ENCODE peak calls at places on chromosomes 16 and 17, in four cellular contexts. Z is heart left ventricle; N is AG10803; V is effector memory CD4-positive, alpha-beta T cell. G is an unnamed sample.

GRCh38 chr16:48829361-48829760 is 219.4 kb upstream of the N4BP1 start:
- DNase-seq in Z (no peak), N (no peak), V (no peak), G (no peak)

GRCh38 chr16:1486551-1487390 is 2.0 kb downstream of the PTX4 start:
- DNase-seq in Z (no peak), N (no peak), V (no peak), G (peak; percentile 2)

GRCh38 chr16:81699596-81699995 is 79.5 kb upstream of the PLCG2 start:
- DNase-seq in Z (peak; percentile 10), N (no peak), V (no peak), G (no peak)

GRCh38 chr17:43834106-43834505 is 1.2 kb upstream of the MPP3 start:
- DNase-seq in Z (no peak), N (peak; percentile 95), V (no peak), G (no peak)

GRCh38 chr16:630815-631405 is at the start of gene WFIKKN1:
- DNase-seq in Z (peak; percentile 32), N (no peak), V (no peak), G (no peak)

GRCh38 chr17:32283745-32284207 is 18.1 kb downstream of the RHBDL3 start:
- DNase-seq in Z (no peak), N (peak; percentile 38), V (no peak), G (peak; percentile 59)

GRCh38 chr17:16483021-16483645 is 8.9 kb downstream of the LRRC75A start:
- DNase-seq in Z (no peak), N (no peak), V (no peak), G (no peak)

GRCh38 chr17:27506348-27507218 is 50.3 kb downstream of the KSR1 start:
- DNase-seq in Z (no peak), N (no peak), V (no peak), G (peak; percentile 72)

GRCh38 chr17:57442401-57442823 is 186.1 kb downstream of the MSI2 start:
- DNase-seq in Z (no peak), N (no peak), V (no peak), G (no peak)

GRCh38 chr17:45639297-45639849 is 144.7 kb upstream of the CRHR1 start:
- DNase-seq in Z (no peak), N (no peak), V (no peak), G (no peak)

GRCh38 chr17:63987616-63988478 is 10.3 kb upstream of the PRR29 start:
- DNase-seq in Z (no peak), N (no peak), V (no peak), G (no peak)

GRCh38 chr17:17351356-17351891 is 48.3 kb downstream of the NT5M start:
- DNase-seq in Z (no peak), N (no peak), V (no peak), G (no peak)

GRCh38 chr17:63399316-63399715 is 46.8 kb downstream of the CYB561 start:
- DNase-seq in Z (no peak), N (peak; percentile 84), V (no peak), G (no peak)

GRCh38 chr17:6638046-6638908 is 2.2 kb downstream of the KIAA0753 start:
- DNase-seq in Z (no peak), N (no peak), V (no peak), G (no peak)

GRCh38 chr17:81027591-81028505 is 7.1 kb upstream of the BAIAP2 start:
- DNase-seq in Z (no peak), N (no peak), V (no peak), G (no peak)

GRCh38 chr16:15701975-15702970 is 52.2 kb downstream of the NDE1 start:
- DNase-seq in Z (no peak), N (peak; percentile 32), V (no peak), G (no peak)

GRCh38 chr16:74275031-74275636 is 21.5 kb upstream of the PSMD7 start:
- DNase-seq in Z (no peak), N (peak; percentile 23), V (no peak), G (no peak)

GRCh38 chr17:77375917-77376651 is 235.3 kb downstream of the SEC14L1 start:
- DNase-seq in Z (no peak), N (peak; percentile 82), V (peak; percentile 51), G (no peak)

GRCh38 chr16:17277981-17278381 is 192.8 kb downstream of the XYLT1 start:
- DNase-seq in Z (no peak), N (no peak), V (no peak), G (no peak)

GRCh38 chr17:68015081-68015723 is 18.9 kb upstream of the C17orf58 start:
- DNase-seq in Z (no peak), N (no peak), V (no peak), G (no peak)

GRCh38 chr17:74712756-74713155 is at the start of gene CD300LF:
- DNase-seq in Z (peak; percentile 52), N (no peak), V (no peak), G (no peak)

GRCh38 chr16:318628-319027 is 33.9 kb downstream of the AXIN1 start:
- DNase-seq in Z (no peak), N (no peak), V (no peak), G (no peak)

GRCh38 chr17:1783834-1784611 is 22.2 kb downstream of the SERPINF1 start:
- DNase-seq in Z (peak; percentile 91), N (peak; percentile 98), V (no peak), G (no peak)

GRCh38 chr16:67833035-67833417 is 9.1 kb upstream of the THAP11 start:
- DNase-seq in Z (no peak), N (peak; percentile 71), V (no peak), G (no peak)

GRCh38 chr17:40095944-40096791 is 4.2 kb downstream of the NR1D1 start:
- DNase-seq in Z (peak; percentile 66), N (no peak), V (peak; percentile 89), G (peak; percentile 79)

GRCh38 chr16:29156511-29156910 is 171.7 kb downstream of the LAT start:
- DNase-seq in Z (no peak), N (no peak), V (no peak), G (no peak)

GRCh38 chr17:7177210-7177953 is 1.8 kb downstream of the ASGR1 start:
- DNase-seq in Z (peak; percentile 65), N (peak; percentile 40), V (peak; percentile 51), G (no peak)

GRCh38 chr16:83742076-83742475 is 65.7 kb upstream of the HSBP1 start:
- DNase-seq in Z (no peak), N (no peak), V (no peak), G (no peak)

GRCh38 chr16:71564377-71564967 is 12.4 kb downstream of the TAT start:
- DNase-seq in Z (no peak), N (no peak), V (no peak), G (no peak)

GRCh38 chr17:53148058-53148457 is 674.7 kb upstream of the KIF2B start:
- DNase-seq in Z (no peak), N (no peak), V (no peak), G (no peak)

GRCh38 chr16:46882304-46882939 is 1.7 kb upstream of the GPT2 start:
- DNase-seq in Z (no peak), N (no peak), V (no peak), G (no peak)

GRCh38 chr17:77613627-77614026 is 344.9 kb upstream of the TNRC6C start:
- DNase-seq in Z (no peak), N (no peak), V (no peak), G (no peak)

GRCh38 chr17:7850970-7851437 is 3.9 kb upstream of the TMEM88 start:
- DNase-seq in Z (no peak), N (no peak), V (no peak), G (no peak)

GRCh38 chr17:46929413-46929812 is 6.5 kb downstream of the GOSR2 start:
- DNase-seq in Z (no peak), N (peak; percentile 26), V (no peak), G (no peak)

GRCh38 chr16:24728891-24729242 is 584 bp upstream of the TNRC6A start:
- DNase-seq in Z (no peak), N (no peak), V (no peak), G (no peak)

GRCh38 chr16:81181013-81181720 is 57.3 kb upstream of the BCO1 start:
- DNase-seq in Z (peak; percentile 88), N (peak; percentile 96), V (no peak), G (no peak)

GRCh38 chr16:30416047-30416603 is 8.7 kb downstream of the ZNF771 start:
- DNase-seq in Z (no peak), N (no peak), V (no peak), G (no peak)

GRCh38 chr16:30417447-30418349 is 10.3 kb downstream of the ZNF771 start:
- DNase-seq in Z (peak; percentile 87), N (peak; percentile 89), V (peak; percentile 79), G (peak; percentile 98)

GRCh38 chr16:30418350-30419181 is 11.2 kb downstream of the ZNF771 start:
- DNase-seq in Z (no peak), N (no peak), V (no peak), G (no peak)

GRCh38 chr16:30414159-30414558 is 6.8 kb downstream of the ZNF771 start:
- DNase-seq in Z (no peak), N (no peak), V (no peak), G (no peak)

DNA sequence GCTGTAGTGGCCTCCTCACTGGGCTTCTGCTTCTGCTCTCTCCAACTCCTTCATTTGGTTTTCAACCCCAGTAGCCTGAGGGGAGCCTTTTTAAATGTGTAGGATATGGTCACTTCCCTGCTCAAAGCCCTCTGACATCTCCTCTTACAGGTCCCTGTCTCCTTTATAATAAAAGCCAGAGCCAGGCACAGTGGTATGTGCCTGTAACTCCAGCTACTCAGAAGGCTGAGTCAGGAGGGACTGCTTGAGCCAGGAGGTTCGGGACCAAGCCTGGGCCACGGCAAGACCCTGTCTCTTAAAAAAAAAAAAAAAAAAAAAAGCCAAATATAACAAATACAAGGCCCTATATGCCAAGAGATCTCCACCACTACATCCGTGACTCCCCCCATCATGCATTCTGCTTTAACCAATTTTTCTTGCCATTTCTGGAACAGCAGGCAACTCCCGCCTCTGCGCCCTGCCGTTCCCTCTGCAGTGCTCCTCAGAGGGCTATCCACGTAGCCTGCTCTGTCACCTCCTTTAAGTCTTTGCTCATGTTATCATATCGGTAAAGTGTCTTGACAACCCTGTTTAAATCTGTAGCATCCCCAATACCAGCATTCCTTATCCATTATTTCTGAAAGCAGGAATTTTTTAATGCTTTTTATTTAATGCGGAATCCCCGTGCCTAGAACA is 9.4 kb downstream of the ZNF771 start:
- DNase-seq in Z (no peak), N (no peak), V (no peak), G (no peak)
- H3K4me3 ChIP-seq in Z (peak overlapping the region; percentile 68), N (peak overlapping the region; percentile 60), V (peak overlapping the region; percentile 78), G (peak overlapping the region; percentile 72)

DNA sequence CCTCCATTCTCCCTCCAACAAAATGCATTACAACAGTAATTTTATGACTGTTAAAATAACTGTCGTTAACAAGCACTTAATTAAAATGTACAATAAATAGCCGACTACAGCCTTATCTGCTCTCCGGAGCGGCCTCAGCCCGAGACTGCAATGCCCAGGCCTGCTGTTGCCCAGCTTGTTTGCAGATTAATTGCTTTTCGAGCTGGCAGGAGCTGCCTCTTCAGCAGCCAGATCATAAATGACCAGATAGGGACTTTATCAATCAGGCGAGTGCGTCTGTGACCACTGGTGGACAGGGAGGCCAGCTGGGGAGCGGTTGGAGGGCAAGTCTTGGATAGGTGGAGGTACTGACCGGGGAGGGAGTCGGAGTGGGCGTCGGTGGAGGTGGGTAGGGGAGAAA is 30.7 kb upstream of the IRX3 start:
- DNase-seq in Z (no peak), N (no peak), V (no peak), G (no peak)
- H3K4me3 ChIP-seq in Z (no peak overlapping the region), N (no peak overlapping the region), V (no peak overlapping the region), G (no peak overlapping the region)

DNA sequence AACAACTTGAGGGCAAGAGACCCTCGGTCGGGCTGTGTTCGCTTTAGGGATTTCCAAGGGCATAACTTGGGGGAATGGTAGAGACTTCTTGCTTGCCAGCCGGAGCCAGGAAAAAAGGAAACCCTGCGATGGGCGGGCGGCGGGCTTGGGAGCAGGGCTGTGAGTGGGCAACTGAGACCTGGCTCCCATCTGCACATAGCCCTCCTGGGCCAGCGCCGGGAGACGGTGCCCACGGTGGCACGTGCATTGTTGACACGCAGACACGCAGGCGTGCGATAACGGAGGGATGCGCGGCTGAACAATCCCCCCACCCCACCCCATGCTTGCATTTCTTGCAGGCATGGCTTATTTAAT is 17.0 kb upstream of the ZFHX3 start:
- DNase-seq in Z (no peak), N (no peak), V (no peak), G (no peak)
- H3K4me3 ChIP-seq in Z (peak overlapping the region; percentile 50), N (peak overlapping the region; percentile 49), V (no peak overlapping the region), G (no peak overlapping the region)

GRCh38 chr17:33292981-33293867 is at the start of gene ASIC2:
- DNase-seq in Z (no peak), N (no peak), V (no peak), G (no peak)
- H3K4me3 ChIP-seq in Z (peak within 1 kb of the TSS; percentile 34), N (no peak within 1 kb of the TSS), V (no peak within 1 kb of the TSS), G (no peak within 1 kb of the TSS)

G was measured in GM06990.